ENCODE peak calls at places on chromosomes 1 and 21, in seven cellular contexts. One of them, this sample, is unnamed.

GRCh38 chr1:63829349-63830327 is 55.8 kb downstream of the ROR1 start:
- DNase-seq in testis: no peak
- DNase-seq in psoas muscle: no peak
- DNase-seq in cardiac muscle cell: peak; percentile 70
- DNase-seq in ascending aorta: no peak
- DNase-seq in A549: no peak
- DNase-seq in heart left ventricle: no peak
- DNase-seq in this sample: peak; percentile 74

GRCh38 chr1:245441699-245442098 is 286.9 kb downstream of the KIF26B start:
- DNase-seq in testis: no peak
- DNase-seq in psoas muscle: no peak
- DNase-seq in cardiac muscle cell: peak; percentile 67
- DNase-seq in ascending aorta: no peak
- DNase-seq in A549: no peak
- DNase-seq in heart left ventricle: no peak
- DNase-seq in this sample: peak; percentile 71

GRCh38 chr1:10936998-10937901 is 75.2 kb upstream of the TARDBP start:
- DNase-seq in testis: no peak
- DNase-seq in psoas muscle: no peak
- DNase-seq in cardiac muscle cell: no peak
- DNase-seq in ascending aorta: no peak
- DNase-seq in A549: no peak
- DNase-seq in heart left ventricle: peak; percentile 50
- DNase-seq in this sample: no peak

GRCh38 chr1:66176012-66176715 is 357.8 kb upstream of the SGIP1 start:
- DNase-seq in testis: no peak
- DNase-seq in psoas muscle: no peak
- DNase-seq in cardiac muscle cell: peak; percentile 55
- DNase-seq in ascending aorta: no peak
- DNase-seq in A549: peak; percentile 93
- DNase-seq in heart left ventricle: no peak
- DNase-seq in this sample: no peak

GRCh38 chr1:110538082-110538481 is 19.1 kb upstream of the KCNA10 start:
- DNase-seq in testis: no peak
- DNase-seq in psoas muscle: no peak
- DNase-seq in cardiac muscle cell: no peak
- DNase-seq in ascending aorta: no peak
- DNase-seq in A549: no peak
- DNase-seq in heart left ventricle: no peak
- DNase-seq in this sample: no peak

GRCh38 chr1:36384542-36385409 is 948 bp downstream of the STK40 start:
- DNase-seq in testis: peak; percentile 84
- DNase-seq in psoas muscle: peak; percentile 83
- DNase-seq in cardiac muscle cell: peak; percentile 16
- DNase-seq in ascending aorta: peak; percentile 84
- DNase-seq in A549: peak; percentile 31
- DNase-seq in heart left ventricle: no peak
- DNase-seq in this sample: no peak

GRCh38 chr1:228735871-228736586 is 750 bp downstream of the RHOU start:
- DNase-seq in testis: peak; percentile 48
- DNase-seq in psoas muscle: peak; percentile 73
- DNase-seq in cardiac muscle cell: peak; percentile 65
- DNase-seq in ascending aorta: peak; percentile 75
- DNase-seq in A549: peak; percentile 26
- DNase-seq in heart left ventricle: peak; percentile 74
- DNase-seq in this sample: peak; percentile 31

GRCh38 chr1:3402258-3403010 is 52.0 kb upstream of the ARHGEF16 start:
- DNase-seq in testis: no peak
- DNase-seq in psoas muscle: no peak
- DNase-seq in cardiac muscle cell: no peak
- DNase-seq in ascending aorta: no peak
- DNase-seq in A549: no peak
- DNase-seq in heart left ventricle: no peak
- DNase-seq in this sample: peak; percentile 65

GRCh38 chr1:156999596-157000320 is 45.8 kb downstream of the ARHGEF11 start:
- DNase-seq in testis: no peak
- DNase-seq in psoas muscle: no peak
- DNase-seq in cardiac muscle cell: no peak
- DNase-seq in ascending aorta: no peak
- DNase-seq in A549: no peak
- DNase-seq in heart left ventricle: no peak
- DNase-seq in this sample: no peak

GRCh38 chr1:24459551-24460266 is 42.9 kb upstream of the RCAN3 start:
- DNase-seq in testis: no peak
- DNase-seq in psoas muscle: no peak
- DNase-seq in cardiac muscle cell: no peak
- DNase-seq in ascending aorta: no peak
- DNase-seq in A549: no peak
- DNase-seq in heart left ventricle: no peak
- DNase-seq in this sample: no peak

GRCh38 chr1:174800221-174800791 is 199.4 kb upstream of the CACYBP start:
- DNase-seq in testis: peak; percentile 15
- DNase-seq in psoas muscle: no peak
- DNase-seq in cardiac muscle cell: peak; percentile 6
- DNase-seq in ascending aorta: no peak
- DNase-seq in A549: no peak
- DNase-seq in heart left ventricle: no peak
- DNase-seq in this sample: no peak

GRCh38 chr1:5646486-5646885 is 345.7 kb downstream of the NPHP4 start:
- DNase-seq in testis: no peak
- DNase-seq in psoas muscle: no peak
- DNase-seq in cardiac muscle cell: no peak
- DNase-seq in ascending aorta: no peak
- DNase-seq in A549: no peak
- DNase-seq in heart left ventricle: no peak
- DNase-seq in this sample: no peak

GRCh38 chr1:63693956-63694607 is 79.7 kb upstream of the ROR1 start:
- DNase-seq in testis: no peak
- DNase-seq in psoas muscle: no peak
- DNase-seq in cardiac muscle cell: no peak
- DNase-seq in ascending aorta: no peak
- DNase-seq in A549: peak; percentile 37
- DNase-seq in heart left ventricle: no peak
- DNase-seq in this sample: peak; percentile 28

GRCh38 chr21:14863745-14864210 is 201.0 kb downstream of the NRIP1 start:
- DNase-seq in testis: no peak
- DNase-seq in psoas muscle: no peak
- DNase-seq in cardiac muscle cell: peak; percentile 63
- DNase-seq in ascending aorta: no peak
- DNase-seq in A549: peak; percentile 18
- DNase-seq in heart left ventricle: no peak
- DNase-seq in this sample: peak; percentile 16

GRCh38 chr1:47663286-47663685 is 225.4 kb downstream of the FOXD2 start:
- DNase-seq in testis: peak; percentile 1
- DNase-seq in psoas muscle: no peak
- DNase-seq in cardiac muscle cell: no peak
- DNase-seq in ascending aorta: peak; percentile 34
- DNase-seq in A549: no peak
- DNase-seq in heart left ventricle: no peak
- DNase-seq in this sample: no peak

GRCh38 chr1:198880818-198881597 is 242.2 kb downstream of the PTPRC start:
- DNase-seq in testis: no peak
- DNase-seq in psoas muscle: no peak
- DNase-seq in cardiac muscle cell: peak; percentile 95
- DNase-seq in ascending aorta: no peak
- DNase-seq in A549: peak; percentile 74
- DNase-seq in heart left ventricle: no peak
- DNase-seq in this sample: peak; percentile 97

GRCh38 chr1:238345837-238346236 is 455.1 kb upstream of the ZP4 start:
- DNase-seq in testis: no peak
- DNase-seq in psoas muscle: no peak
- DNase-seq in cardiac muscle cell: no peak
- DNase-seq in ascending aorta: no peak
- DNase-seq in A549: no peak
- DNase-seq in heart left ventricle: no peak
- DNase-seq in this sample: no peak

GRCh38 chr1:208243522-208243850 is 698 bp downstream of the PLXNA2 start:
- DNase-seq in testis: peak; percentile 26
- DNase-seq in psoas muscle: no peak
- DNase-seq in cardiac muscle cell: no peak
- DNase-seq in ascending aorta: no peak
- DNase-seq in A549: peak; percentile 21
- DNase-seq in heart left ventricle: no peak
- DNase-seq in this sample: no peak

GRCh38 chr1:22077728-22078127 is 25.2 kb downstream of the CDC42 start:
- DNase-seq in testis: no peak
- DNase-seq in psoas muscle: no peak
- DNase-seq in cardiac muscle cell: no peak
- DNase-seq in ascending aorta: no peak
- DNase-seq in A549: no peak
- DNase-seq in heart left ventricle: no peak
- DNase-seq in this sample: no peak

GRCh38 chr21:27756191-27756590 is 789.3 kb upstream of the ADAMTS5 start:
- DNase-seq in testis: no peak
- DNase-seq in psoas muscle: no peak
- DNase-seq in cardiac muscle cell: no peak
- DNase-seq in ascending aorta: no peak
- DNase-seq in A549: no peak
- DNase-seq in heart left ventricle: no peak
- DNase-seq in this sample: peak; percentile 55

GRCh38 chr1:222828939-222829338 is 14.1 kb downstream of the DISP1 start:
- DNase-seq in testis: no peak
- DNase-seq in psoas muscle: no peak
- DNase-seq in cardiac muscle cell: no peak
- DNase-seq in ascending aorta: no peak
- DNase-seq in A549: no peak
- DNase-seq in heart left ventricle: no peak
- DNase-seq in this sample: no peak
- TF ChIP-seq CTCF in testis: peak; percentile 9
- TF ChIP-seq CTCF in psoas muscle: no peak
- TF ChIP-seq CTCF in cardiac muscle cell: no peak
- TF ChIP-seq CTCF in ascending aorta: no peak
- TF ChIP-seq CTCF in A549: peak; percentile 35
- TF ChIP-seq CTCF in heart left ventricle: no peak
- TF ChIP-seq CTCF in this sample: peak; percentile 26

GRCh38 chr1:118077331-118078055 is 107.5 kb downstream of the SPAG17 start:
- DNase-seq in testis: peak; percentile 15
- DNase-seq in psoas muscle: no peak
- DNase-seq in cardiac muscle cell: peak; percentile 63
- DNase-seq in ascending aorta: no peak
- DNase-seq in A549: peak; percentile 15
- DNase-seq in heart left ventricle: no peak
- DNase-seq in this sample: peak; percentile 69
- TF ChIP-seq CTCF in testis: peak; percentile 60
- TF ChIP-seq CTCF in psoas muscle: peak; percentile 34
- TF ChIP-seq CTCF in cardiac muscle cell: peak; percentile 55
- TF ChIP-seq CTCF in ascending aorta: no peak
- TF ChIP-seq CTCF in A549: peak; percentile 41
- TF ChIP-seq CTCF in heart left ventricle: peak; percentile 37
- TF ChIP-seq CTCF in this sample: peak; percentile 57

GRCh38 chr1:203463469-203464062 is 12.0 kb upstream of the PRELP start:
- DNase-seq in testis: no peak
- DNase-seq in psoas muscle: no peak
- DNase-seq in cardiac muscle cell: peak; percentile 62
- DNase-seq in ascending aorta: peak; percentile 79
- DNase-seq in A549: no peak
- DNase-seq in heart left ventricle: no peak
- DNase-seq in this sample: peak; percentile 83
- TF ChIP-seq CTCF in testis: no peak
- TF ChIP-seq CTCF in psoas muscle: no peak
- TF ChIP-seq CTCF in cardiac muscle cell: no peak
- TF ChIP-seq CTCF in ascending aorta: no peak
- TF ChIP-seq CTCF in A549: no peak
- TF ChIP-seq CTCF in heart left ventricle: no peak
- TF ChIP-seq CTCF in this sample: peak; percentile 15

DNA sequence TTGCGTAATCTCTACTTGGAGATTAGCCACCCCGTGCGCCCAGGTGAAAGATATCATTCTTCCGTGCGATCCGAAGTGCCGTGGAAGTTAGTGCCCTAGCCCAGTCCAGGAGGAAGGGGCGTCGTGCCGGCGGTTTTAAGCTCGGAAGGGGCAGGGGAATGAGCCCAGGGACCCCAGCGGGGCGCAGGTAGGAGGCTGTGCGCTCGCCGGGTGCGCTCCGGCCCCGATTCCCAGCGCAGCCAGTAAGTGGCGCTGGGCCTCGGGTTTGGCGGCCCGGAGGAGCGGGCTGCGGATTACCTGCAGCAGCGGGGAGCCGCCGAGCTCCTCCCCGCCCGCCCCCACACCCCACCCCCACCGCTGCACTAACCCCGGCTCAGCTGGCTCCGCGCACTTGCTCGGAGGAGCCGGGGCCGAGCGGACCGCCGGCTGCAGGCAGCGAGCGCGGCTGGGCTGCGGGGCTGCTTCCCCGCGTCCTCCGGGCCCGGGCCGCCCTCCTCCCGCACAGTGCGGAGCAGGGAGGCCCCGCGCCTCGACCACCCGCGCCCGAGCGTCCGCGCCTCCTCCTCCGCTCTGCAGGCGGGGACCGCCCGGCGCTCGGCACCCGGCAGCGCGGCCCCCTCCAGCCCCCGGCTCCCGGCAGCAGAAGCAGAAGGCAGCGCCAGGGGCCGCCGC is at the start of gene RYR2:
- DNase-seq in testis: peak; percentile 64
- DNase-seq in psoas muscle: no peak
- DNase-seq in cardiac muscle cell: peak; percentile 29
- DNase-seq in ascending aorta: no peak
- DNase-seq in A549: peak; percentile 36
- DNase-seq in heart left ventricle: peak; percentile 70
- DNase-seq in this sample: no peak
- TF ChIP-seq CTCF in testis: peak; percentile 56
- TF ChIP-seq CTCF in psoas muscle: peak; percentile 10
- TF ChIP-seq CTCF in cardiac muscle cell: peak; percentile 40
- TF ChIP-seq CTCF in ascending aorta: peak; percentile 33
- TF ChIP-seq CTCF in A549: peak; percentile 46
- TF ChIP-seq CTCF in heart left ventricle: peak; percentile 57
- TF ChIP-seq CTCF in this sample: no peak

This sample was measured in fibroblast of the aortic adventitia.